ENCODE peak calls at places on chromosomes 3 and 15, in five cellular contexts. O, H, Y, A and L are unnamed samples.

GRCh38 chr15:31435256-31435781 is 108.7 kb downstream of the KLF13 start:
- DNase-seq in H (peak; percentile 76), O (peak; percentile 82), Y (peak; percentile 83), A (no peak), L (peak; percentile 91)

GRCh38 chr15:80550910-80551265 is 144.2 kb upstream of the ABHD17C start:
- DNase-seq in A (no peak), H (no peak), Y (no peak), O (no peak), L (no peak)

GRCh38 chr3:46708401-46709146 is 7.4 kb downstream of the TMIE start:
- DNase-seq in H (no peak), A (no peak), Y (no peak), O (no peak), L (no peak)

GRCh38 chr15:73851679-73852078 is 21.7 kb upstream of the TBC1D21 start:
- DNase-seq in O (peak; percentile 49), Y (peak; percentile 79), A (no peak), H (peak; percentile 53), L (peak; percentile 3)

GRCh38 chr3:14480207-14481017 is 59.7 kb downstream of the GRIP2 start:
- DNase-seq in H (no peak), O (no peak), A (no peak), Y (no peak), L (no peak)

GRCh38 chr3:100492810-100493140 is 356 bp downstream of the TMEM45A start:
- DNase-seq in H (peak; percentile 39), A (no peak), Y (no peak), O (no peak), L (no peak)

GRCh38 chr3:190941694-190942280 is 79.3 kb upstream of the GMNC start:
- DNase-seq in Y (peak; percentile 34), O (no peak), H (no peak), A (no peak), L (no peak)

GRCh38 chr15:51837784-51838183 is 8.3 kb downstream of the TMOD3 start:
- DNase-seq in H (peak; percentile 17), A (no peak), O (no peak), Y (no peak), L (peak; percentile 41)

GRCh38 chr3:138441742-138442141 is 7.3 kb downstream of the ESYT3 start:
- DNase-seq in Y (no peak), A (no peak), H (no peak), O (no peak), L (no peak)

GRCh38 chr15:82646250-82647044 is 716 bp downstream of the CPEB1 start:
- DNase-seq in Y (peak; percentile 76), A (peak; percentile 55), H (no peak), O (no peak), L (no peak)

GRCh38 chr3:70905496-70905895 is 593.1 kb upstream of the MDFIC2 start:
- DNase-seq in H (no peak), Y (no peak), A (no peak), O (no peak), L (no peak)

GRCh38 chr3:145005427-145005826 is 1033.8 kb downstream of the DIPK2A start:
- DNase-seq in Y (no peak), O (no peak), A (no peak), H (no peak), L (no peak)